ENCODE peak calls at places on chromosomes 3 and 15, in eight cellular contexts. P is NCI-H774, O is HL-60, I is astrocyte of the spinal cord, Z is activated gamma-delta T cell treated with Interleukin-2 at 50 U/mL for 16 hours, S is AG09319, L is hippocampal formation, N is fibroblast of the aortic adventitia. Y is an unnamed sample.
A peak's percentile ranks its signal among the peaks of the same experiment; 100 is the strongest.

GRCh38 chr3:71219744-71220638 is 363.5 kb downstream of the FOXP1 start:
- DNase-seq in N (no peak), I (no peak), S (no peak), L (no peak), P (no peak), O (no peak), Z (no peak), Y (no peak)

GRCh38 chr15:72112111-72112510 is 5.8 kb downstream of the MYO9A start:
- DNase-seq in N (peak; percentile 59), L (no peak), O (no peak), I (no peak), S (no peak), Z (no peak), P (no peak), Y (peak; percentile 31)

GRCh38 chr3:43256714-43257461 is 29.5 kb upstream of the SNRK start:
- DNase-seq in I (no peak), P (no peak), Z (no peak), N (no peak), L (no peak), O (peak; percentile 93), S (no peak), Y (no peak)

GRCh38 chr3:55629432-55629831 is 142.3 kb upstream of the WNT5A start:
- DNase-seq in N (no peak), O (no peak), P (peak; percentile 0), I (no peak), S (no peak), L (no peak), Z (no peak), Y (no peak)

GRCh38 chr3:37668831-37669610 is 192.7 kb upstream of the CTDSPL start:
- DNase-seq in O (no peak), N (no peak), S (no peak), L (no peak), Z (no peak), P (no peak), I (no peak), Y (no peak)

GRCh38 chr3:43960448-43960840 is 269.7 kb downstream of the ABHD5 start:
- DNase-seq in N (peak; percentile 26), O (peak; percentile 64), Z (no peak), S (no peak), L (no peak), P (no peak), I (peak; percentile 33), Y (peak; percentile 26)

GRCh38 chr15:66646308-66646707 is 55.7 kb upstream of the SMAD6 start:
- DNase-seq in I (no peak), N (peak; percentile 72), O (no peak), P (no peak), Z (no peak), L (no peak), S (peak; percentile 16), Y (peak; percentile 81)

GRCh38 chr3:148146241-148146640 is 551.5 kb upstream of the AGTR1 start:
- DNase-seq in N (no peak), L (no peak), P (no peak), S (no peak), O (no peak), I (no peak), Z (no peak), Y (no peak)

GRCh38 chr3:142958707-142959106 is 4.8 kb downstream of the PAQR9 start:
- DNase-seq in N (peak; percentile 68), I (peak; percentile 30), L (no peak), S (no peak), O (no peak), Z (no peak), P (no peak), Y (peak; percentile 54)

GRCh38 chr3:107198522-107199271 is 178.5 kb upstream of the CCDC54 start:
- DNase-seq in P (no peak), Z (no peak), S (no peak), I (peak; percentile 85), O (no peak), L (peak; percentile 23), N (peak; percentile 89), Y (peak; percentile 72)

Y was measured in fibroblast of mammary gland.